ENCODE peak calls at places on chromosome 1, in six cellular contexts. One of them, this sample, is unnamed.

GRCh38 chr1:5586629-5587028 is 405.6 kb downstream of the NPHP4 start:
- DNase-seq in Caki2: no peak
- DNase-seq in MCF 10A: no peak
- DNase-seq in H54: no peak
- DNase-seq in sciatic nerve: no peak
- DNase-seq in stimulated activated CD4-positive, alpha-beta T cell treated with anti-CD3 and anti-CD28 coated beads, Interleukin-2, amount 100 ng/mL, for 48 hours: no peak
- DNase-seq in this sample: no peak

GRCh38 chr1:160124709-160125478 is 9.3 kb downstream of the ATP1A2 start:
- DNase-seq in Caki2: peak; percentile 98
- DNase-seq in MCF 10A: peak; percentile 94
- DNase-seq in H54: peak; percentile 91
- DNase-seq in sciatic nerve: no peak
- DNase-seq in stimulated activated CD4-positive, alpha-beta T cell treated with anti-CD3 and anti-CD28 coated beads, Interleukin-2, amount 100 ng/mL, for 48 hours: no peak
- DNase-seq in this sample: peak; percentile 91

GRCh38 chr1:79633456-79633855 is 626.9 kb upstream of the ADGRL4 start:
- DNase-seq in Caki2: no peak
- DNase-seq in MCF 10A: peak; percentile 55
- DNase-seq in H54: peak; percentile 1
- DNase-seq in sciatic nerve: no peak
- DNase-seq in stimulated activated CD4-positive, alpha-beta T cell treated with anti-CD3 and anti-CD28 coated beads, Interleukin-2, amount 100 ng/mL, for 48 hours: no peak
- DNase-seq in this sample: peak; percentile 13

GRCh38 chr1:81109038-81109437 is 691.7 kb upstream of the ADGRL2 start:
- DNase-seq in Caki2: no peak
- DNase-seq in MCF 10A: no peak
- DNase-seq in H54: no peak
- DNase-seq in sciatic nerve: no peak
- DNase-seq in stimulated activated CD4-positive, alpha-beta T cell treated with anti-CD3 and anti-CD28 coated beads, Interleukin-2, amount 100 ng/mL, for 48 hours: no peak
- DNase-seq in this sample: no peak

GRCh38 chr1:175927944-175928343 is 184.5 kb upstream of the TNR start:
- DNase-seq in Caki2: no peak
- DNase-seq in MCF 10A: no peak
- DNase-seq in H54: no peak
- DNase-seq in sciatic nerve: no peak
- DNase-seq in stimulated activated CD4-positive, alpha-beta T cell treated with anti-CD3 and anti-CD28 coated beads, Interleukin-2, amount 100 ng/mL, for 48 hours: no peak
- DNase-seq in this sample: no peak

GRCh38 chr1:55376894-55377293 is 161.7 kb upstream of the USP24 start:
- DNase-seq in Caki2: no peak
- DNase-seq in MCF 10A: no peak
- DNase-seq in H54: no peak
- DNase-seq in sciatic nerve: no peak
- DNase-seq in stimulated activated CD4-positive, alpha-beta T cell treated with anti-CD3 and anti-CD28 coated beads, Interleukin-2, amount 100 ng/mL, for 48 hours: no peak
- DNase-seq in this sample: no peak

GRCh38 chr1:227779021-227779441 is 36.4 kb upstream of the PRSS38 start:
- DNase-seq in Caki2: no peak
- DNase-seq in MCF 10A: no peak
- DNase-seq in H54: no peak
- DNase-seq in sciatic nerve: peak; percentile 53
- DNase-seq in stimulated activated CD4-positive, alpha-beta T cell treated with anti-CD3 and anti-CD28 coated beads, Interleukin-2, amount 100 ng/mL, for 48 hours: no peak
- DNase-seq in this sample: no peak

GRCh38 chr1:10880063-10880462 is 83.6 kb upstream of the CASZ1 start:
- DNase-seq in Caki2: no peak
- DNase-seq in MCF 10A: no peak
- DNase-seq in H54: no peak
- DNase-seq in sciatic nerve: no peak
- DNase-seq in stimulated activated CD4-positive, alpha-beta T cell treated with anti-CD3 and anti-CD28 coated beads, Interleukin-2, amount 100 ng/mL, for 48 hours: no peak
- DNase-seq in this sample: no peak

GRCh38 chr1:12159826-12160225 is 7.0 kb upstream of the TNFRSF1B start:
- DNase-seq in Caki2: no peak
- DNase-seq in MCF 10A: no peak
- DNase-seq in H54: no peak
- DNase-seq in sciatic nerve: no peak
- DNase-seq in stimulated activated CD4-positive, alpha-beta T cell treated with anti-CD3 and anti-CD28 coated beads, Interleukin-2, amount 100 ng/mL, for 48 hours: no peak
- DNase-seq in this sample: peak; percentile 45

GRCh38 chr1:19596065-19596718 is 47.9 kb upstream of the NBL1 start:
- DNase-seq in Caki2: no peak
- DNase-seq in MCF 10A: no peak
- DNase-seq in H54: peak; percentile 12
- DNase-seq in sciatic nerve: no peak
- DNase-seq in stimulated activated CD4-positive, alpha-beta T cell treated with anti-CD3 and anti-CD28 coated beads, Interleukin-2, amount 100 ng/mL, for 48 hours: no peak
- DNase-seq in this sample: peak; percentile 55

GRCh38 chr1:243230914-243231313 is 24.2 kb downstream of the CEP170 start:
- DNase-seq in Caki2: peak; percentile 33
- DNase-seq in MCF 10A: peak; percentile 39
- DNase-seq in H54: no peak
- DNase-seq in sciatic nerve: no peak
- DNase-seq in stimulated activated CD4-positive, alpha-beta T cell treated with anti-CD3 and anti-CD28 coated beads, Interleukin-2, amount 100 ng/mL, for 48 hours: no peak
- DNase-seq in this sample: peak; percentile 25

GRCh38 chr1:200483491-200484143 is 73.8 kb upstream of the ZNF281 start:
- DNase-seq in Caki2: peak; percentile 88
- DNase-seq in MCF 10A: peak; percentile 100
- DNase-seq in H54: peak; percentile 83
- DNase-seq in sciatic nerve: no peak
- DNase-seq in stimulated activated CD4-positive, alpha-beta T cell treated with anti-CD3 and anti-CD28 coated beads, Interleukin-2, amount 100 ng/mL, for 48 hours: peak; percentile 46
- DNase-seq in this sample: peak; percentile 100

GRCh38 chr1:96845464-96845863 is 123.9 kb downstream of the PTBP2 start:
- DNase-seq in Caki2: no peak
- DNase-seq in MCF 10A: peak; percentile 35
- DNase-seq in H54: peak; percentile 20
- DNase-seq in sciatic nerve: no peak
- DNase-seq in stimulated activated CD4-positive, alpha-beta T cell treated with anti-CD3 and anti-CD28 coated beads, Interleukin-2, amount 100 ng/mL, for 48 hours: peak; percentile 23
- DNase-seq in this sample: peak; percentile 5

GRCh38 chr1:61005572-61006386 is 76.6 kb upstream of the NFIA start:
- DNase-seq in Caki2: no peak
- DNase-seq in MCF 10A: no peak
- DNase-seq in H54: no peak
- DNase-seq in sciatic nerve: no peak
- DNase-seq in stimulated activated CD4-positive, alpha-beta T cell treated with anti-CD3 and anti-CD28 coated beads, Interleukin-2, amount 100 ng/mL, for 48 hours: no peak
- DNase-seq in this sample: no peak

GRCh38 chr1:240399381-240399780 is 212.6 kb downstream of the GREM2 start:
- DNase-seq in Caki2: peak; percentile 13
- DNase-seq in MCF 10A: peak; percentile 94
- DNase-seq in H54: peak; percentile 57
- DNase-seq in sciatic nerve: no peak
- DNase-seq in stimulated activated CD4-positive, alpha-beta T cell treated with anti-CD3 and anti-CD28 coated beads, Interleukin-2, amount 100 ng/mL, for 48 hours: no peak
- DNase-seq in this sample: peak; percentile 46

GRCh38 chr1:204834752-204835151 is 35.9 kb upstream of the NFASC start:
- DNase-seq in Caki2: no peak
- DNase-seq in MCF 10A: no peak
- DNase-seq in H54: no peak
- DNase-seq in sciatic nerve: no peak
- DNase-seq in stimulated activated CD4-positive, alpha-beta T cell treated with anti-CD3 and anti-CD28 coated beads, Interleukin-2, amount 100 ng/mL, for 48 hours: no peak
- DNase-seq in this sample: no peak